ENCODE peak calls at places on chromosomes 6 and 20, in five cellular contexts. U is NT2/D1, M is heart left ventricle, R is heart right ventricle, P is hepatocyte. A is an unnamed sample.

GRCh38 chr6:145349950-145350510 is 385.3 kb downstream of the EPM2A start:
- DNase-seq in U (no peak), M (no peak), R (no peak), P (no peak), A (no peak)

GRCh38 chr20:48739395-48740268 is 88.2 kb downstream of the PREX1 start:
- DNase-seq in U (no peak), M (no peak), R (no peak), P (no peak), A (no peak)

GRCh38 chr20:49526056-49526455 is 41.9 kb downstream of the PTGIS start:
- DNase-seq in U (no peak), M (no peak), R (no peak), P (no peak), A (no peak)

GRCh38 chr6:106963544-106963943 is 11.0 kb downstream of the CD24 start:
- DNase-seq in U (no peak), M (no peak), R (no peak), P (no peak), A (no peak)

GRCh38 chr6:38262041-38262440 is 377.7 kb downstream of the BTBD9 start:
- DNase-seq in U (peak; percentile 65), M (no peak), R (no peak), P (peak; percentile 67), A (no peak)

GRCh38 chr6:77910826-77911225 is 258.0 kb downstream of the MEI4 start:
- DNase-seq in U (no peak), M (no peak), R (no peak), P (no peak), A (no peak)

GRCh38 chr20:58081842-58082241 is 146.6 kb downstream of the ANKRD60 start:
- DNase-seq in U (no peak), M (no peak), R (no peak), P (no peak), A (no peak)

GRCh38 chr6:35318200-35318844 is 20.7 kb downstream of the DEF6 start:
- DNase-seq in U (peak; percentile 87), M (peak; percentile 82), R (peak; percentile 88), P (peak; percentile 93), A (no peak)

GRCh38 chr6:127103482-127103881 is 15.0 kb upstream of the RSPO3 start:
- DNase-seq in U (no peak), M (no peak), R (no peak), P (no peak), A (no peak)

GRCh38 chr6:7241709-7242645 is 71.0 kb downstream of the SSR1 start:
- DNase-seq in U (no peak), M (peak; percentile 13), R (no peak), P (peak; percentile 79), A (no peak)

GRCh38 chr6:36372088-36372487 is 15.4 kb downstream of the ETV7 start:
- DNase-seq in U (no peak), M (no peak), R (no peak), P (no peak), A (no peak)

GRCh38 chr6:88749849-88750248 is 213.6 kb downstream of the RNGTT start:
- DNase-seq in U (no peak), M (no peak), R (no peak), P (no peak), A (no peak)

GRCh38 chr6:135506270-135506997 is 8.9 kb upstream of the AHI1 start:
- DNase-seq in U (no peak), M (no peak), R (no peak), P (peak; percentile 62), A (no peak)

GRCh38 chr6:167827588-167828324 is 1.0 kb downstream of the AFDN start:
- DNase-seq in U (no peak), M (peak; percentile 63), R (peak; percentile 52), P (peak; percentile 71), A (no peak)

GRCh38 chr6:299050-299980 is 7.0 kb downstream of the DUSP22 start:
- DNase-seq in U (no peak), M (no peak), R (no peak), P (no peak), A (no peak)

GRCh38 chr6:168196881-168197635 is 118.0 kb upstream of the FRMD1 start:
- DNase-seq in U (no peak), M (peak; percentile 13), R (no peak), P (no peak), A (no peak)

GRCh38 chr6:75893776-75894152 is 144.7 kb downstream of the MYO6 start:
- DNase-seq in U (no peak), M (no peak), R (no peak), P (no peak), A (no peak)

GRCh38 chr6:142700032-142700431 is 244.9 kb downstream of the HIVEP2 start:
- DNase-seq in U (no peak), M (no peak), R (no peak), P (no peak), A (no peak)

GRCh38 chr6:107110200-107110599 is 5.1 kb downstream of the BEND3 start:
- DNase-seq in U (no peak), M (no peak), R (no peak), P (no peak), A (no peak)

GRCh38 chr6:73586416-73586974 is 65.7 kb upstream of the EEF1A1 start:
- DNase-seq in U (no peak), M (no peak), R (no peak), P (no peak), A (no peak)

GRCh38 chr6:33147807-33148666 is 44.2 kb downstream of the COL11A2 start:
- DNase-seq in U (peak; percentile 28), M (no peak), R (no peak), P (peak; percentile 71), A (no peak)

GRCh38 chr6:35016417-35017221 is 124.5 kb downstream of the TCP11 start:
- DNase-seq in U (no peak), M (peak; percentile 75), R (peak; percentile 37), P (peak; percentile 34), A (no peak)

GRCh38 chr6:37339911-37340638 is 13.7 kb upstream of the RNF8 start:
- DNase-seq in U (no peak), M (no peak), R (no peak), P (no peak), A (no peak)

GRCh38 chr6:83490177-83490576 is 22.2 kb upstream of the PRSS35 start:
- DNase-seq in U (no peak), M (no peak), R (no peak), P (no peak), A (no peak)

GRCh38 chr20:21781446-21782075 is 76.1 kb downstream of the PAX1 start:
- DNase-seq in U (no peak), M (no peak), R (no peak), P (no peak), A (no peak)

GRCh38 chr6:157380458-157380778 is 572 bp upstream of the ZDHHC14 start:
- DNase-seq in U (no peak), M (no peak), R (no peak), P (no peak), A (no peak)

GRCh38 chr6:116876635-116877611 is at the start of gene RFX6:
- DNase-seq in U (no peak), M (no peak), R (no peak), P (peak; percentile 52), A (no peak)

GRCh38 chr20:62377064-62377461 is 9.8 kb upstream of the RPS21 start:
- DNase-seq in U (no peak), M (no peak), R (no peak), P (no peak), A (no peak)
- H3K4me1 ChIP-seq in U (peaks cover 35% of the 10 kb centered on the region), M (peaks cover 56% of the 10 kb centered on the region), R (peaks cover 70% of the 10 kb centered on the region), P (peaks cover 51% of the 10 kb centered on the region), A (peaks cover 15% of the 10 kb centered on the region)

GRCh38 chr6:13427838-13428527 is 59.4 kb downstream of the GFOD1 start:
- DNase-seq in U (no peak), M (no peak), R (no peak), P (no peak), A (no peak)

GRCh38 chr6:13427346-13427745 is 60.1 kb downstream of the GFOD1 start:
- DNase-seq in U (no peak), M (no peak), R (no peak), P (no peak), A (no peak)

GRCh38 chr6:13431059-13431656 is 56.2 kb downstream of the GFOD1 start:
- DNase-seq in U (no peak), M (no peak), R (no peak), P (no peak), A (no peak)

GRCh38 chr6:13429406-13429753 is 58.0 kb downstream of the GFOD1 start:
- DNase-seq in U (no peak), M (no peak), R (no peak), P (no peak), A (no peak)

GRCh38 chr6:13428528-13429405 is 58.6 kb downstream of the GFOD1 start:
- DNase-seq in U (no peak), M (no peak), R (no peak), P (no peak), A (no peak)
- H3K4me3 ChIP-seq in U (no peak overlapping the region), M (no peak overlapping the region), R (no peak overlapping the region), P (no peak overlapping the region), A (no peak overlapping the region)

GRCh38 chr6:148758492-148758891 is 11.7 kb downstream of the UST start:
- DNase-seq in U (no peak), M (no peak), R (no peak), P (no peak), A (no peak)
- H3K4me1 ChIP-seq in U (peaks cover 7% of the 10 kb centered on the region), M (peaks cover 25% of the 10 kb centered on the region), R (peaks cover 26% of the 10 kb centered on the region), P (peaks cover 9% of the 10 kb centered on the region), A (peaks cover 15% of the 10 kb centered on the region)

DNA sequence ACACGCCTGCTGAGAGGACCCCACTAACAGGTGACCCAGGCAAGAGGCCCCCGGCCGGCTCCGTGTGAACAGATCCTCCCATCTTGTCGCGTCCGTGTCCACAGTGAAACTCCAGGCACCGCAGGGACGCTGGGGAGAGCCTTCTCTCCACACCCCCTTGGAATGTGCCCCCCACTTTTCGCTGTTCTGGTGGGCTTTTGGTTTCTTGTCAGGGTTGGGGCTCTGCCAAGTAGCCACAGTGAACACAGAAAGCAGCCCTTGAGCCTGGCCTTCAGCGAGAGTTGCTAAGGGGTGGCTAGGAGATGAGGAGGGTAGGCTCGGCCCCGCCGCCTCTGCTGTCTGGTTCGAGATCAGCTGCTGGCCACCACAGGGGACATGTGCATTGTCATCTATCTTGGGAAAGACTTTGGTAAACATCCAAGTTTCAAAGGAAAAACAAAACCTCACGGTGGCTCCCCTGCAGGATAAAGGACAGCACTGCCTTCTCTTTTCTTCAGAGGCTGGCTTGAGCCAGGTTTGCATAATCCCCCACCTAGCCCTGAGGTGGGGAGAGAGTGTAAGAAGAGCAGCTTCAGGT is 22.7 kb downstream of the SYNDIG1 start:
- DNase-seq in U (peak; percentile 54), M (no peak), R (no peak), P (no peak), A (no peak)
- H3K4me3 ChIP-seq in U (no peak overlapping the region), M (no peak overlapping the region), R (no peak overlapping the region), P (no peak overlapping the region), A (no peak overlapping the region)

DNA sequence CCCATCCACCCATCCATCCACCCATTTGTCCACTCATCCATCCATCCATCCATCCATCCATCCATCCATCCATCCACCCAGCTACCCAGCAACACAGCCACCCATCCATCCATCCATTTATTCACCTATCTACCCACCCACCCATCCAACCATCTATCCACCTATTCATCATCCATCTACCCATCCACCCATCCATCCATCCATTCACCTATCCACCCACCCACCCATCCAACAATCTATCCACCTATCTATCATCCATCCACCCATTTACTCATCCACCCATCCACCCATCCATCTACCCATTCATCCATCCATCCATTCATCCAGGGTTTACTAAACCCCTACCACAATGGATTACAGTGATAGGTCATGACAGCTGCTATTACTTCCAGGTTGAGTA is 7.4 kb downstream of the SERPINB1 start:
- DNase-seq in U (no peak), M (no peak), R (no peak), P (no peak), A (no peak)
- H3K4me1 ChIP-seq in U (no peaks in the 10 kb centered on the region), M (peaks cover 10% of the 10 kb centered on the region), R (peaks cover 7% of the 10 kb centered on the region), P (peaks cover 11% of the 10 kb centered on the region), A (no peaks in the 10 kb centered on the region)

GRCh38 chr6:118663993-118664985 is 12.9 kb upstream of the CEP85L start:
- DNase-seq in U (no peak), M (no peak), R (no peak), P (no peak), A (no peak)
- H3K4me3 ChIP-seq in U (no peak overlapping the region), M (peak overlapping the region; percentile 20), R (peak overlapping the region; percentile 17), P (no peak overlapping the region), A (no peak overlapping the region)

GRCh38 chr20:25051386-25052155 is 6.4 kb downstream of the ACSS1 start:
- DNase-seq in U (no peak), M (no peak), R (no peak), P (no peak), A (no peak)
- H3K4me1 ChIP-seq in U (peaks cover 2% of the 10 kb centered on the region), M (peaks cover 90% of the 10 kb centered on the region), R (peaks cover 98% of the 10 kb centered on the region), P (peaks cover 41% of the 10 kb centered on the region), A (peaks cover 2% of the 10 kb centered on the region)

A was measured in iPS DF 6.9.